ENCODE peak calls at places on chromosomes 1 and 21, in six cellular contexts. V is mammary epithelial cell, X is neural progenitor cell, W is GM23338, S is H9, J is IMR-90. C is an unnamed sample.

GRCh38 chr1:205210876-205211838 is at the start of gene DSTYK:
- DNase-seq in V (peak; percentile 93), X (peak; percentile 98), W (peak; percentile 99), S (peak; percentile 97), J (peak; percentile 97), C (peak; percentile 97)

GRCh38 chr21:38759286-38759872 is 46.4 kb upstream of the ETS2 start:
- DNase-seq in V (no peak), X (no peak), W (no peak), S (no peak), J (no peak), C (no peak)

GRCh38 chr1:204468206-204468605 is 26.4 kb downstream of the PIK3C2B start:
- DNase-seq in V (no peak), X (no peak), W (no peak), S (no peak), J (no peak), C (no peak)

GRCh38 chr1:77948841-77949424 is 29.9 kb downstream of the FUBP1 start:
- DNase-seq in V (peak; percentile 53), X (peak; percentile 32), W (peak; percentile 40), S (no peak), J (peak; percentile 42), C (peak; percentile 27)

GRCh38 chr1:94218332-94218731 is 19.1 kb downstream of the ARHGAP29 start:
- DNase-seq in V (no peak), X (no peak), W (no peak), S (no peak), J (no peak), C (no peak)

GRCh38 chr1:59704721-59705120 is 110.0 kb upstream of the HOOK1 start:
- DNase-seq in V (no peak), X (no peak), W (no peak), S (no peak), J (no peak), C (no peak)

GRCh38 chr1:61254629-61255323 is 172.4 kb downstream of the NFIA start:
- DNase-seq in V (peak; percentile 38), X (no peak), W (no peak), S (no peak), J (peak; percentile 18), C (no peak)

GRCh38 chr1:39852214-39852791 is 31.0 kb downstream of the TRIT1 start:
- DNase-seq in V (peak; percentile 36), X (no peak), W (no peak), S (no peak), J (peak; percentile 18), C (no peak)

GRCh38 chr1:113542221-113542701 is 151.9 kb downstream of the MAGI3 start:
- DNase-seq in V (peak; percentile 88), X (no peak), W (no peak), S (no peak), J (peak; percentile 95), C (no peak)

GRCh38 chr1:203129501-203130231 is 2.1 kb downstream of the ADORA1 start:
- DNase-seq in V (no peak), X (no peak), W (no peak), S (peak; percentile 23), J (no peak), C (no peak)

GRCh38 chr1:229164836-229165285 is 106.0 kb upstream of the RAB4A start:
- DNase-seq in V (no peak), X (no peak), W (no peak), S (no peak), J (no peak), C (no peak)

GRCh38 chr1:53737648-53738204 is 1.2 kb downstream of the GLIS1 start:
- DNase-seq in V (no peak), X (peak; percentile 55), W (peak; percentile 41), S (peak; percentile 60), J (no peak), C (no peak)

GRCh38 chr1:12604114-12604874 is 13.7 kb downstream of the DHRS3 start:
- DNase-seq in V (peak; percentile 96), X (no peak), W (no peak), S (no peak), J (peak; percentile 99), C (no peak)

GRCh38 chr1:181131255-181131901 is 42.9 kb downstream of the IER5 start:
- DNase-seq in V (no peak), X (no peak), W (no peak), S (no peak), J (no peak), C (peak; percentile 52)

GRCh38 chr1:238606896-238607295 is 716.2 kb upstream of the ZP4 start:
- DNase-seq in V (peak; percentile 92), X (no peak), W (no peak), S (no peak), J (peak; percentile 47), C (no peak)

GRCh38 chr1:90761781-90762589 is 44.9 kb upstream of the BARHL2 start:
- DNase-seq in V (peak; percentile 6), X (no peak), W (peak; percentile 18), S (peak; percentile 39), J (no peak), C (no peak)

GRCh38 chr1:26956321-26956720 is 3.9 kb downstream of the KDF1 start:
- DNase-seq in V (no peak), X (no peak), W (no peak), S (no peak), J (no peak), C (no peak)

GRCh38 chr1:39637301-39637700 is 2.1 kb downstream of the HEYL start:
- DNase-seq in V (no peak), X (no peak), W (no peak), S (no peak), J (no peak), C (no peak)

GRCh38 chr21:32884062-32884461 is 112.5 kb upstream of the PAXBP1 start:
- DNase-seq in V (no peak), X (no peak), W (peak; percentile 59), S (peak; percentile 66), J (no peak), C (no peak)

GRCh38 chr21:32624726-32625125 is 12.5 kb upstream of the CFAP298 start:
- DNase-seq in V (peak; percentile 80), X (no peak), W (no peak), S (no peak), J (peak; percentile 6), C (no peak)

GRCh38 chr1:201693887-201694614 is 134.9 kb upstream of the IPO9 start:
- DNase-seq in V (no peak), X (peak; percentile 78), W (peak; percentile 71), S (peak; percentile 52), J (no peak), C (no peak)

GRCh38 chr1:201693019-201693372 is 136.0 kb upstream of the IPO9 start:
- DNase-seq in V (no peak), X (no peak), W (no peak), S (no peak), J (no peak), C (no peak)

GRCh38 chr1:201691716-201692115 is 137.2 kb upstream of the IPO9 start:
- DNase-seq in V (no peak), X (no peak), W (no peak), S (no peak), J (no peak), C (no peak)

GRCh38 chr1:201690528-201690927 is 138.4 kb upstream of the IPO9 start:
- DNase-seq in V (no peak), X (no peak), W (no peak), S (no peak), J (no peak), C (no peak)

GRCh38 chr1:201692307-201693018 is 136.5 kb upstream of the IPO9 start:
- DNase-seq in V (no peak), X (no peak), W (no peak), S (no peak), J (no peak), C (no peak)
- H3K4me1 ChIP-seq in V (peaks cover 15% of the 10 kb centered on the region), X (peaks cover 34% of the 10 kb centered on the region), W (peaks cover 44% of the 10 kb centered on the region), S (peaks cover 15% of the 10 kb centered on the region), J (peaks cover 35% of the 10 kb centered on the region), C (no peaks in the 10 kb centered on the region)

GRCh38 chr1:15155760-15156743 is 2.5 kb downstream of the TMEM51 start:
- DNase-seq in V (no peak), X (no peak), W (no peak), S (no peak), J (no peak), C (peak; percentile 11)

GRCh38 chr1:15156807-15157380 is 3.3 kb downstream of the TMEM51 start:
- DNase-seq in V (no peak), X (peak; percentile 37), W (peak; percentile 51), S (peak; percentile 63), J (no peak), C (no peak)

GRCh38 chr1:15154480-15155036 is 1.0 kb downstream of the TMEM51 start:
- DNase-seq in V (peak; percentile 59), X (peak; percentile 73), W (peak; percentile 80), S (peak; percentile 63), J (no peak), C (no peak)

GRCh38 chr1:15153842-15154479 is 414 bp downstream of the TMEM51 start:
- DNase-seq in V (peak; percentile 63), X (peak; percentile 88), W (peak; percentile 81), S (peak; percentile 78), J (peak; percentile 66), C (no peak)

GRCh38 chr1:15155191-15155590 is 1.6 kb downstream of the TMEM51 start:
- DNase-seq in V (no peak), X (no peak), W (no peak), S (no peak), J (no peak), C (no peak)
- H3K4me2 ChIP-seq in V (peak overlapping the region; percentile 94), X (peak overlapping the region; percentile 84), W (peak overlapping the region; percentile 92), S (peak overlapping the region; percentile 76), J (peak overlapping the region; percentile 65), C (no peak overlapping the region)

DNA sequence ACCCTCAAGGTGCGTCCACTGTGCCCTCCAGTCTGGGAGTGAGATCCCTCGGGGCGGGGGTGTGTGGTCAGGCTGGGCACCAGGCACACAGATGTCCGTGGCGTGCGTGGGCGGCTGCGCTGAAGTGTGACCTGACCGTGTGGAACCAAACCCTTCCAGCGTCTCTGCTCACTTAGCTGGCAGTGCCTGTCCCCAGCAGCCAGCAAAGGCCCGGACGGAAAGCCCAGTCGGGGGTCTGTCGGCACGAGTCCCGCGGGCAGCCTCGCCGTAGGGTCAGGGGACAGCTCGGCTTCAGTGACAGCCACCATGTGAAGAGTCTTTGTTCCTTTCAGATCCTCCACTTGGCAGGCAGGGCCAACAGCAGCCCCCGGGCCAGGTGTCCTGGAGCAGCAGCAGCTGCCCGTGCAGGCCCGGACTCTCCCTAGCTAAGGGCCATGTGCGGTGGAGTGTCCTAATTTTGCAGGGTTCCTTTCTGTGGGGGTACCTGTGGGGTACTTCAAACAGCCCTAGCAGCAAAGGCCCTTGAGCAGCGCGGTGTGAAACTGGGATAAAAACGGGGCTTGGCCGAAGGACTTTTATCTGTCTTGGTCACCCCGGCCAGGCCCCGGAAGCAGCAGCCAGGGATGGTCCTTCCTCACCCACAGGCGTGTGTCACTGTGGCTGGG is 11.6 kb downstream of the TTLL10 start:
- DNase-seq in V (no peak), X (peak; percentile 18), W (peak; percentile 1), S (peak; percentile 23), J (no peak), C (no peak)
- H2AFZ ChIP-seq in V (peak overlapping the region; percentile 76), X (no peak overlapping the region), W (no peak overlapping the region), S (no peak overlapping the region), J (no peak overlapping the region), C (no peak overlapping the region)

DNA sequence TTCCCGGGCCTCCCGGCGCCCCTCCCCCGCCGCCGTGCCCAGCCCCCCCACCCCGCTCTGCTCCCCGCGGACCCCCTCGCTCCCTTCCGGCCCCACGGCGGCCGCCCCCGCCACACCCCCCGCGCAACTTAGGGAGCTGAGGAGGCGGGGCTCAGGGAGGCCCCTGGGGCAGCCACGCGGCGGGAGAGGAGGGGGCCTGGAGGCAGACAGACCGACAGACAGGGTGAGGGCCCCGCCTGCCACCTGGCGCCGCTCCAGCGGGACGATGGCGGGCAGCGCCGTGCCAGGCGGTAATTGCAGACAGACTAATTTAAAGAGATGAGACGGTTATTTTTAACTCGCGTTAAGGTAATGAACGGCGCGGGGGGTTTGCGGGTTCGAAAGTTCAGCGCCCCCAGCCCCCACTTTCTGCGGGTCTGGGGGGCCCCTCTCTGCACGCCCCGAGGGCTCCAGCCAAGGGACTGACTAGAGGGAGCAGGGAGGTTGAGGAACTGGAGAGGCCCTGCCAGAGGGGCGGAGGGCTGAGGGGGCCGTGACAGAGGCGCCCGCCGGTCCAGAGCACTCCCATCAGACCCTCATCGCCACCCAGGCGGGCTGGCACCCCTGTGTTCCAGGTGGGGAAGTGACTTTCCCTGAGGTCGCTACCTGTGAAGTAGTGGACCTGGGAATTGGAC is 5.3 kb downstream of the FOXO6 start:
- DNase-seq in V (no peak), X (peak; percentile 48), W (no peak), S (no peak), J (no peak), C (no peak)
- H3K4me1 ChIP-seq in V (peaks cover 7% of the 10 kb centered on the region), X (peaks cover 41% of the 10 kb centered on the region), W (peaks cover 55% of the 10 kb centered on the region), S (peaks cover 18% of the 10 kb centered on the region), J (peaks cover 1% of the 10 kb centered on the region), C (peaks cover 3% of the 10 kb centered on the region)